ENCODE peak calls at places on chromosomes 1 and 21, in seven cellular contexts. H, W, T, K, I, G and F are unnamed samples.

GRCh38 chr1:111857251-111857651 is 101.5 kb downstream of the DDX20 start:
- DNase-seq in H (no peak), W (no peak), T (no peak), K (no peak), I (no peak), G (no peak), F (no peak)

GRCh38 chr1:218494449-218494852 is 149.3 kb downstream of the TGFB2 start:
- DNase-seq in H (no peak), W (no peak), T (peak; percentile 72), K (no peak), I (no peak), G (no peak), F (no peak)

GRCh38 chr1:153985341-153985912 is 712 bp downstream of the RAB13 start:
- DNase-seq in H (no peak), W (no peak), T (no peak), K (no peak), I (no peak), G (no peak), F (no peak)

GRCh38 chr1:64526312-64526711 is 56.4 kb downstream of the CACHD1 start:
- DNase-seq in H (no peak), W (no peak), T (no peak), K (no peak), I (no peak), G (no peak), F (no peak)

GRCh38 chr1:23126200-23126599 is 42.5 kb downstream of the LUZP1 start:
- DNase-seq in H (no peak), W (no peak), T (no peak), K (no peak), I (no peak), G (no peak), F (no peak)

GRCh38 chr1:15139654-15140350 is 13.7 kb upstream of the TMEM51 start:
- DNase-seq in H (no peak), W (no peak), T (no peak), K (no peak), I (no peak), G (no peak), F (no peak)

GRCh38 chr1:46343351-46343695 is 2.7 kb downstream of the NSUN4 start:
- DNase-seq in H (no peak), W (no peak), T (no peak), K (no peak), I (no peak), G (no peak), F (no peak)

GRCh38 chr21:46633561-46633960 is 1.9 kb upstream of the PRMT2 start:
- DNase-seq in H (no peak), W (no peak), T (no peak), K (no peak), I (no peak), G (peak; percentile 58), F (no peak)

GRCh38 chr21:42316891-42317290 is 1.7 kb upstream of the TFF3 start:
- DNase-seq in H (no peak), W (no peak), T (peak; percentile 53), K (no peak), I (no peak), G (no peak), F (no peak)

GRCh38 chr1:107529511-107530149 is 388.8 kb downstream of the NTNG1 start:
- DNase-seq in H (no peak), W (peak; percentile 46), T (no peak), K (peak; percentile 19), I (peak; percentile 47), G (no peak), F (no peak)

GRCh38 chr1:43545321-43545685 is 14.6 kb downstream of the PTPRF start:
- DNase-seq in H (no peak), W (no peak), T (no peak), K (no peak), I (no peak), G (no peak), F (no peak)

GRCh38 chr1:171219751-171220385 is 28.4 kb upstream of the FMO1 start:
- DNase-seq in H (no peak), W (no peak), T (no peak), K (peak; percentile 69), I (no peak), G (no peak), F (no peak)

GRCh38 chr1:31798433-31799195 is 17.2 kb downstream of the SPOCD1 start:
- DNase-seq in H (no peak), W (peak; percentile 35), T (no peak), K (peak; percentile 40), I (no peak), G (no peak), F (no peak)

GRCh38 chr1:233327938-233328660 is 575 bp downstream of the MAP3K21 start:
- DNase-seq in H (no peak), W (peak; percentile 30), T (peak; percentile 72), K (no peak), I (peak; percentile 33), G (no peak), F (peak; percentile 43)